ENCODE peak calls at places on chromosomes 6 and 20, in four cellular contexts. R is ascending aorta; S is RWPE1; C is CD4-positive, alpha-beta T cell. D is an unnamed sample.

GRCh38 chr20:4813076-4813838 is 91.5 kb downstream of the PRND start:
- DNase-seq in C (no peak), R (no peak), S (no peak), D (no peak)

GRCh38 chr20:49450281-49450707 is 32.2 kb downstream of the KCNB1 start:
- DNase-seq in S (no peak), C (no peak), R (no peak), D (no peak)

GRCh38 chr6:143034689-143035334 is 25.9 kb upstream of the AIG1 start:
- DNase-seq in R (no peak), S (no peak), C (no peak), D (no peak)

GRCh38 chr6:6927437-6928361 is 180.1 kb upstream of the RREB1 start:
- DNase-seq in R (no peak), S (no peak), C (no peak), D (no peak)

GRCh38 chr6:56259682-56260081 is 12.3 kb upstream of the COL21A1 start:
- DNase-seq in C (no peak), S (peak), R (no peak), D (no peak)

GRCh38 chr6:28807682-28808280 is 116.0 kb downstream of the TRIM27 start:
- DNase-seq in S (no peak), R (no peak), C (no peak), D (no peak)

GRCh38 chr20:47790032-47790965 is 5.0 kb upstream of the SULF2 start:
- DNase-seq in S (peak), C (no peak), R (no peak), D (no peak)

GRCh38 chr20:11011653-11012052 is 337.9 kb upstream of the JAG1 start:
- DNase-seq in S (no peak), C (no peak), R (no peak), D (no peak)

GRCh38 chr6:169895926-169896761 is 144.7 kb downstream of the ERMARD start:
- DNase-seq in C (no peak), R (no peak), S (no peak), D (no peak)

GRCh38 chr6:146876271-146877151 is 277.7 kb downstream of the ADGB start:
- DNase-seq in R (no peak), C (no peak), S (no peak), D (no peak)

GRCh38 chr20:44609006-44609510 is 26.7 kb downstream of the PKIG start:
- DNase-seq in S (no peak), R (no peak), C (no peak), D (no peak)

GRCh38 chr6:135851442-135852271 is at the start of gene PDE7B:
- DNase-seq in S (peak), C (peak), R (peak), D (peak)

GRCh38 chr20:8757146-8757545 is 311.7 kb upstream of the PLCB4 start:
- DNase-seq in R (no peak), C (no peak), S (no peak), D (no peak)

GRCh38 chr20:62370115-62370806 is 3.1 kb upstream of the LAMA5 start:
- DNase-seq in S (peak), C (no peak), R (no peak), D (no peak)

GRCh38 chr20:63093966-63094766 is 87.4 kb upstream of the BHLHE23 start:
- DNase-seq in R (peak), S (no peak), C (no peak), D (no peak)

GRCh38 chr6:35360349-35361138 is 18.2 kb downstream of the PPARD start:
- DNase-seq in S (no peak), R (no peak), C (no peak), D (no peak)

GRCh38 chr6:47336334-47336733 is 26.6 kb upstream of the TNFRSF21 start:
- DNase-seq in C (no peak), R (no peak), S (no peak), D (no peak)

GRCh38 chr6:16767765-16768514 is 6.7 kb upstream of the ATXN1 start:
- DNase-seq in R (no peak), S (no peak), C (no peak), D (no peak)

GRCh38 chr20:61588356-61589054 is 336.4 kb downstream of the CDH4 start:
- DNase-seq in R (no peak), S (no peak), C (no peak), D (no peak)

GRCh38 chr6:158628542-158628941 is 16.0 kb downstream of the DYNLT1 start:
- DNase-seq in R (no peak), C (no peak), S (no peak), D (no peak)

GRCh38 chr6:37535701-37536461 is 36.2 kb upstream of the CCDC167 start:
- DNase-seq in S (peak), R (no peak), C (no peak), D (no peak)
- TF ChIP-seq CTCF in S (no peak), R (no peak), C (no peak), D (no peak)

DNA sequence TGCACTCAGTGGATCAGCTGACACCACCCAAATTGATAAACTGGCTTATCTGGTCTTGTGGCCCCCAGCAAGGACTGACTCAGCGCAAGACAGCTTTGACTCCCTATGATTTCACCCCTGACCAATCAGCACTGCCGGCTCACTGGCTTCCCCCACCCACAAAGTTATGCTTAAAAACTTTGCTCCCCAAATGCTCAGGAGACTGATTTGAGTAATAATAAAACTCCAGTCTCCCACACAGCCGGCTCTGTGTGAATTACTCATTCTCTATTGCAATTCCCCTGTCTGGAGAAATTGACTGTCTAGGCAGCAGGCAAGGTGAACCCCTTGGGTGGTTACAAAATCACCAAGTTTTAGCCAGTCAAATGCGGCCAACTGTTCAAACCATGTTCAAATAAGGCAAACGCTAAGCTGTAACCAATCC is 32.5 kb downstream of the SLC22A2 start:
- DNase-seq in R (no peak), C (no peak), S (no peak), D (no peak)
- H3K27ac ChIP-seq in R (peak), C (no peak), S (no peak), D (peak)

GRCh38 chr6:119077643-119078448 is 618 bp downstream of the FAM184A start:
- DNase-seq in R (peak), S (peak), C (peak), D (no peak)
- TF ChIP-seq CTCF in R (no peak), S (no peak), C (peak), D (no peak)

GRCh38 chr6:109240370-109241084 is 141.7 kb downstream of the CD164 start:
- DNase-seq in C (no peak), R (no peak), S (no peak), D (no peak)
- H3K27ac ChIP-seq in C (no peak), R (peak), S (no peak), D (peak)

DNA sequence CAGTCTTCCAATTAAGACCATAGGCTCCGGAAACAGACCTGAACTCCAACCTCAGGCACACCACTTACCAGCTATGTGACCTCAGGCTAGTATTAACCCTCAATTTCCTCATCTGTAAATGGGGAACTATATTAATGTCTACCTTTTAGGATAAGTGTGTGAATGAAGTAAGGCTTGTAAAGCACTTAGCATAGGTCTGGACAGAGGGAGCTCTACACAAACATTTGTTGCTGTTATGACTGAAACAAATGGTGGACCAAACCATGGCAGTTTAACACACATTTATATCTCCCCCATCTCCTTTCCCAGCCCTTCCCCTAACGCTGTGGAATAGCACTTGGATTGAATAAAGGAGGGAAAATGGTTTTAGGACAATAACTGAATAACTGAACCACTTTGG is 48.7 kb downstream of the TSHZ2 start:
- DNase-seq in R (no peak), S (no peak), C (no peak), D (no peak)
- TF ChIP-seq CTCF in R (no peak), S (no peak), C (no peak), D (no peak)

GRCh38 chr6:18147616-18148015 is 7.3 kb downstream of the TPMT start:
- DNase-seq in S (no peak), C (no peak), R (no peak), D (no peak)
- H3K27ac ChIP-seq in S (no peak), C (no peak), R (no peak), D (no peak)

DNA sequence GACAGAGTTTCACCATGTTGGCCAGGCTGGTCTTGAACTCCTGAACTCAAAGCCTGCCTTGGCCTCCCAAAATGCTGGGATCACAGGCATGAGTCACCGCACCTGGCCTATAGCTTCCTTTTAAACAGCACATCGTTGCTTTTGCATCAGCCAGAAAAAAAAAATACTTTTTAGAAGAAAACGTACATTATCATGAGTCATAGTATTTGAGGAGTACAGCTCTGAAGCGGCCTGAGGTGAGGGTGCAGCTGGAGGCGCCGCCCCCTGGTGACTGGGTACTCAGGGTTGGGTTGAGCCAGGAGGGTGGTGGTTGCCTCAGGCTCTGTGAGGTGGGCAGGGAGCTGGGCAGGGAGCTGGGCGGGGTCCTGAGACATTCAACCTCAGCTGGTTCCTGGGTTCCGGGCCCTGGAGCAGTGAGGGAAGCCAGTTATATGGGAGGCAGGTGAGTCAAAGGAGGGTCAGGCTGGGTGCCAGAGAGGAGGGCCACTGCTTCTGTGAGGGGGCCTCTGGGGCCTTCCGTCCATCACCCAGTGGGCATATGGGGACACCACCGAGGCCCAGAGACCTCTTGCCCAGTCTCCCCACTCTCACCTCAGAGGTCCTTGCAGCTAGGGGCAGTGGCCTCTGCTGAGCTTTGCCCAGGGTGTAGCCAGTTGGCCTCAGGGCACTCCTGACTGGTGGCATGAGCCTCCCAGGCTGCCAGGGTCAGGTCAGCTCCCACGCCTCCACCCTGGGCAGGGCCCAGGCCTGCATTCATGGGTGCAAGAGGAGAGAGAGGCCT is 11.7 kb upstream of the ID1 start:
- DNase-seq in C (no peak), S (peak), R (no peak), D (no peak)
- TF ChIP-seq CTCF in C (no peak), S (no peak), R (no peak), D (no peak)

GRCh38 chr6:150236114-150236513 is 93.3 kb downstream of the PPP1R14C start:
- DNase-seq in R (no peak), S (no peak), C (no peak), D (no peak)

GRCh38 chr6:150237626-150238025 is 94.8 kb downstream of the PPP1R14C start:
- DNase-seq in C (no peak), R (no peak), S (no peak), D (no peak)

GRCh38 chr6:150238294-150238693 is 95.5 kb downstream of the PPP1R14C start:
- DNase-seq in C (no peak), R (no peak), S (no peak), D (no peak)

GRCh38 chr6:150236544-150236943 is 93.7 kb downstream of the PPP1R14C start:
- DNase-seq in C (no peak), S (no peak), R (no peak), D (no peak)

GRCh38 chr6:150238857-150239407 is 96.1 kb downstream of the PPP1R14C start:
- DNase-seq in C (no peak), R (no peak), S (no peak), D (no peak)
- H3K27ac ChIP-seq in C (no peak), R (no peak), S (no peak), D (no peak)

D was measured in thoracic aorta.